ENCODE peak calls at places on chromosomes 11 and 22, in ten cellular contexts. G, Q, V, S, M, F, O, T, I and B are unnamed samples.

GRCh38 chr11:85663080-85663729 is 1.7 kb downstream of the CREBZF start:
- DNase-seq in F (no peak), V (no peak), T (no peak), Q (no peak), O (no peak), I (no peak), G (no peak), S (no peak), M (no peak), B (peak)

GRCh38 chr22:29442976-29443375 is 4.6 kb downstream of the RFPL1 start:
- DNase-seq in S (no peak), M (no peak), G (no peak), V (no peak), Q (no peak), F (no peak), I (no peak), O (no peak), T (no peak), B (no peak)

GRCh38 chr22:46079093-46079860 is 71.0 kb upstream of the PPARA start:
- DNase-seq in I (peak), T (peak), G (no peak), F (no peak), O (no peak), S (no peak), V (peak), Q (no peak), M (no peak), B (no peak)

GRCh38 chr11:10658621-10659338 is 34.8 kb downstream of the IRAG1 start:
- DNase-seq in M (no peak), I (no peak), V (no peak), T (no peak), S (no peak), Q (no peak), O (no peak), F (no peak), G (no peak), B (no peak)

GRCh38 chr22:39546889-39547586 is 14.5 kb upstream of the RPS19BP1 start:
- DNase-seq in F (no peak), Q (no peak), O (no peak), T (no peak), M (no peak), S (no peak), G (no peak), V (no peak), I (no peak), B (no peak)

GRCh38 chr11:44451706-44452105 is 113.8 kb upstream of the CD82 start:
- DNase-seq in G (no peak), Q (no peak), I (no peak), S (no peak), O (no peak), V (peak), M (no peak), T (no peak), F (no peak), B (no peak)

GRCh38 chr11:76269247-76269646 is 62.9 kb upstream of the WNT11 start:
- DNase-seq in I (peak), G (no peak), T (no peak), Q (no peak), M (no peak), V (no peak), F (no peak), O (no peak), S (no peak), B (no peak)

GRCh38 chr11:132352497-132352896 is 982.1 kb downstream of the NTM start:
- DNase-seq in G (no peak), M (no peak), F (no peak), I (no peak), V (no peak), T (no peak), Q (no peak), S (no peak), O (no peak), B (no peak)

GRCh38 chr22:17120711-17121234 is 387 bp downstream of the TMEM121B start:
- DNase-seq in G (no peak), V (no peak), I (no peak), F (no peak), S (no peak), M (no peak), Q (peak), T (no peak), O (peak), B (peak)

GRCh38 chr11:70278994-70279393 is 8.5 kb downstream of the PPFIA1 start:
- DNase-seq in Q (no peak), O (no peak), V (no peak), M (no peak), I (no peak), S (no peak), G (no peak), F (no peak), T (no peak), B (no peak)

GRCh38 chr11:69661413-69661715 is 13.8 kb downstream of the LTO1 start:
- DNase-seq in S (no peak), I (peak), Q (no peak), V (no peak), O (no peak), T (no peak), M (no peak), G (no peak), F (no peak), B (no peak)

GRCh38 chr11:12232819-12233601 is 122.6 kb downstream of the MICAL2 start:
- DNase-seq in F (no peak), G (no peak), M (peak), Q (no peak), T (no peak), O (no peak), V (no peak), S (no peak), I (no peak), B (no peak)

GRCh38 chr22:19501897-19502447 is 22.2 kb downstream of the CLDN5 start:
- DNase-seq in T (no peak), I (no peak), S (no peak), O (no peak), G (no peak), M (no peak), V (no peak), Q (no peak), F (no peak), B (no peak)

GRCh38 chr11:124946735-124947141 is 7.3 kb upstream of the CCDC15 start:
- DNase-seq in Q (no peak), S (no peak), O (no peak), G (no peak), I (no peak), M (peak), F (no peak), T (no peak), V (no peak), B (no peak)

GRCh38 chr11:65524747-65525658 is at the start of gene SCYL1:
- DNase-seq in T (no peak), I (peak), F (peak), G (peak), M (peak), S (peak), V (peak), O (peak), Q (peak), B (peak)

GRCh38 chr11:24064309-24064903 is 432.4 kb upstream of the LUZP2 start:
- DNase-seq in V (no peak), F (no peak), M (no peak), Q (no peak), O (no peak), G (no peak), T (no peak), I (no peak), S (no peak), B (no peak)

GRCh38 chr11:10351768-10352641 is 47.1 kb downstream of the ADM start:
- DNase-seq in T (no peak), F (peak), Q (peak), V (no peak), S (no peak), G (peak), M (no peak), O (peak), I (peak), B (no peak)

GRCh38 chr11:47056261-47056915 is 119.8 kb downstream of the CSTPP1 start:
- DNase-seq in S (no peak), I (no peak), T (no peak), M (no peak), Q (no peak), G (no peak), O (no peak), V (no peak), F (no peak), B (no peak)

GRCh38 chr11:28911829-28912228 is 803.6 kb downstream of the METTL15 start:
- DNase-seq in T (no peak), S (no peak), F (no peak), O (no peak), Q (no peak), M (no peak), V (no peak), G (no peak), I (no peak), B (no peak)

GRCh38 chr11:73235236-73235786 is 17.2 kb downstream of the P2RY2 start:
- DNase-seq in S (no peak), M (no peak), F (no peak), T (no peak), V (no peak), Q (no peak), G (no peak), I (no peak), O (no peak), B (no peak)

GRCh38 chr11:73237471-73238290 is 19.6 kb downstream of the P2RY2 start:
- DNase-seq in G (no peak), S (no peak), V (no peak), Q (no peak), T (no peak), M (no peak), O (no peak), F (no peak), I (no peak), B (no peak)

GRCh38 chr11:73239111-73239521 is 21.0 kb downstream of the P2RY2 start:
- DNase-seq in G (no peak), M (no peak), S (no peak), I (peak), Q (no peak), V (no peak), F (no peak), O (no peak), T (no peak), B (no peak)

GRCh38 chr11:73236205-73236765 is 18.2 kb downstream of the P2RY2 start:
- DNase-seq in Q (no peak), G (no peak), T (no peak), F (no peak), V (no peak), O (no peak), I (no peak), S (no peak), M (no peak), B (no peak)

DNA sequence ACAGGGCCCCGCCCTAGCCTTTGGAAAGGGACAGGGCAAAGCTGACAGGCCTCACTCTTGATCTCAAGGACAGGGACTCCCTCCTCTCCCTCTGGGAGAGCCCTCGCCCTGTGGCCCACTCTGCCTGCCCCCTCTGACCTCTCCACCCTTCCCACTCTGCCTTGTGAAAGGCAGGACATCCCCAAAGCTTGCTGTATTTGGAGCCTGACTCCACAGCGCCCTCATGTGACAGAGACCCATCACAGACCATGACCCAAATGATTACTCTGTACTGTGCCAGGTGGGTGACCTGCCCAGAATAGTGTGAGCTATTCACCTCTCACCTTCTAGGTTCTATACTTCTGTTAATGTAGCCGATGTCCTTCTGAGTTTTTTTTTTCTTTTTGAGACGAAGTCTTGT is 18.8 kb downstream of the P2RY2 start:
- DNase-seq in V (no peak), G (no peak), I (no peak), Q (peak), F (no peak), T (no peak), O (peak), S (no peak), M (peak), B (peak)
- TF ChIP-seq CTCF in V (no peak), G (peak), I (peak), Q (peak), F (peak), T (peak), O (peak), S (peak), M (peak), B (peak)

GRCh38 chr11:128777369-128778011 is 83.6 kb downstream of the FLI1 start:
- DNase-seq in V (peak), M (no peak), G (no peak), I (no peak), F (no peak), S (no peak), Q (no peak), T (no peak), O (no peak), B (no peak)

GRCh38 chr11:128775513-128775912 is 81.6 kb downstream of the FLI1 start:
- DNase-seq in O (no peak), F (no peak), M (no peak), S (no peak), G (no peak), I (no peak), V (no peak), T (no peak), Q (no peak), B (no peak)

GRCh38 chr11:128776088-128776433 is 82.2 kb downstream of the FLI1 start:
- DNase-seq in T (no peak), S (no peak), F (no peak), M (no peak), Q (no peak), I (no peak), O (no peak), V (no peak), G (no peak), B (no peak)

GRCh38 chr11:128774593-128774992 is 80.7 kb downstream of the FLI1 start:
- DNase-seq in F (no peak), O (no peak), M (no peak), I (no peak), Q (no peak), V (no peak), G (no peak), S (no peak), T (no peak), B (no peak)

DNA sequence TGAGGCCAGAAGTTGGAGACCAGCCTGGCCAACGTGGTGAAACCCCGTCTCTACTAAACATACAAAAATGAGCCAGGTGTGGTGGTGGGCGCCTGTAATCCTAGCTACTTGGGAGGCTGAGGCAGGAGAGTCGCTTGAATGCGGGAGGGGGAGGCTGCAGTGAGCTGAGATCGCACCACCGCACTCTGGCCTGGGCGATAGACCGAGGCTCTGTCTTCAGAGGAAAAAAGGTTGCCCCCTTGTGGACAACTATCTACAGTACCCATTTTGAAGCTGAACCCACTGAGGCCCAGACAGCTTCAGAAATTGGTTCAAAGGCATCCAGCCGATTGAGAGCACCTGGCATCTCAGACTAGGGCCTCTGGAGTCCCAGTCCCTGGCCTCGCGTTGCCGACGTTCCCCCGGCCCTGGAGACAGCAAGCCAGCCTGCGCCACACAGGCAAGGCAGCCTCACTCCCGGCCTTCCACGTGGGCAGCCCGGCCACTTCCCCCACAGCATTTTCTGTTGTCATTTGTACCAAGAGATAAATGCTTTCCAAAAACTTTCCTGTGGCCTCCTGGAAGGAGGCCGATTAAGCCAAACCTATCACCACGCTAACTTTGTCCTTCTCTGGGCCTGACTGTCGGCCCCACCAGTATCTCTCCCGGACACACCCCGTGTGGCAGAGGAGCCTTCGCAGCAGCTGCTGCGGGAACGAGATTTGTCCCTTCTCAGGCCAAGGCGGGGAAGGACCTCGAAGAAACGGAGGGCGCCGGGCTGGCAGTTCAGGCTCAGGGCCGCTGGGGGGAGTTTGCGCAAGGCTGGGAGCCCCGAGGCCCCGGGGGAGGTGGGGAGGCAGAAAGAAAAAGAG is 82.8 kb downstream of the FLI1 start:
- DNase-seq in F (peak), S (no peak), M (no peak), O (peak), G (peak), I (no peak), V (peak), T (no peak), Q (peak), B (peak)
- TF ChIP-seq CTCF in F (peak), S (peak), M (no peak), O (peak), G (peak), I (peak), V (no peak), T (peak), Q (peak), B (no peak)

GRCh38 chr11:67275606-67276409 is 9.5 kb downstream of the GRK2 start:
- DNase-seq in T (no peak), I (peak), G (no peak), M (no peak), V (no peak), O (no peak), S (no peak), Q (no peak), F (no peak), B (no peak)

GRCh38 chr11:67274768-67275605 is 8.7 kb downstream of the GRK2 start:
- DNase-seq in G (no peak), S (no peak), I (peak), Q (no peak), M (no peak), V (peak), O (no peak), F (peak), T (no peak), B (no peak)

GRCh38 chr11:67277231-67277961 is 11.1 kb downstream of the GRK2 start:
- DNase-seq in F (no peak), Q (peak), M (no peak), S (peak), V (peak), I (peak), O (peak), G (no peak), T (peak), B (peak)

GRCh38 chr11:67278135-67278938 is 10.8 kb upstream of the ANKRD13D start:
- DNase-seq in G (no peak), Q (no peak), F (no peak), O (no peak), S (no peak), V (no peak), T (no peak), M (no peak), I (peak), B (no peak)

GRCh38 chr11:67276821-67277230 is 10.6 kb downstream of the GRK2 start:
- DNase-seq in G (no peak), F (no peak), I (peak), Q (peak), O (no peak), S (no peak), M (no peak), T (no peak), V (no peak), B (no peak)
- TF ChIP-seq CTCF in G (no peak), F (no peak), I (no peak), Q (peak), O (no peak), S (no peak), M (peak), T (peak), V (no peak), B (peak)

DNA sequence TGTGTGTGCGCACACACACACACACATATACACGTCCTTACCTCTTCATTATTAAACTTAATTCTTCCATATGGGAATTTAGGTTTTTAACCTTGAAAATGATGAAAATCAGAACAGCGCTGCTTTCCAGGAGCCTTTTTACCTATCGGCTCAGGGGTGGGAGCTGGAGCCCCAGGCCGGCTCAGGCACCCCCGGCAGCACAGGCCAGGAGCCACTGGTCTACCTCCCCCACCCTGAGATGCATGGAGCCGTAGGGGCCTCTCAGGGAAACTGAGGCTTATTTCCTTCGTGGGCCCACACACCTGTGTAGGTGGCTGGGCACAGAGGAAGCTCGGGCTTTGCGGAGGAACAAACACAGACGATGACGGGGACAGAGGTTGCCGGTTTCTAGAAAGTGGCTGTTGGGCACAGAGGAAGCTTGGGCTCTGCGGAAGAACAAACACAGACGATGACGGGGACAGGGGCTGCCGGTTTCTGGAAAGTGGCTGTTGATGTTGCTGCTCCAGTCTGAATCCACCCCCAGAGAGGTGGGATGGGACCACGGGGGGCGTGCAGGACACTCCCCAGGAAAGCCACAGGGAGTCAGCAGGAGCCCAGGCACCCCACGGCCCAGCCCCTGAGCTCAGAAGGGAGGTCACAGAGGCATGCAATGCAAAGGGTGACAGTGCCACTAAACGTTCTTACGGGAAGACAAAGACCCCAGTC is 149.4 kb downstream of the BRD1 start:
- DNase-seq in T (peak), S (no peak), V (peak), F (no peak), I (no peak), M (no peak), G (no peak), Q (no peak), O (no peak), B (no peak)
- TF ChIP-seq CTCF in T (no peak), S (no peak), V (no peak), F (no peak), I (no peak), M (no peak), G (no peak), Q (no peak), O (no peak), B (no peak)

DNA sequence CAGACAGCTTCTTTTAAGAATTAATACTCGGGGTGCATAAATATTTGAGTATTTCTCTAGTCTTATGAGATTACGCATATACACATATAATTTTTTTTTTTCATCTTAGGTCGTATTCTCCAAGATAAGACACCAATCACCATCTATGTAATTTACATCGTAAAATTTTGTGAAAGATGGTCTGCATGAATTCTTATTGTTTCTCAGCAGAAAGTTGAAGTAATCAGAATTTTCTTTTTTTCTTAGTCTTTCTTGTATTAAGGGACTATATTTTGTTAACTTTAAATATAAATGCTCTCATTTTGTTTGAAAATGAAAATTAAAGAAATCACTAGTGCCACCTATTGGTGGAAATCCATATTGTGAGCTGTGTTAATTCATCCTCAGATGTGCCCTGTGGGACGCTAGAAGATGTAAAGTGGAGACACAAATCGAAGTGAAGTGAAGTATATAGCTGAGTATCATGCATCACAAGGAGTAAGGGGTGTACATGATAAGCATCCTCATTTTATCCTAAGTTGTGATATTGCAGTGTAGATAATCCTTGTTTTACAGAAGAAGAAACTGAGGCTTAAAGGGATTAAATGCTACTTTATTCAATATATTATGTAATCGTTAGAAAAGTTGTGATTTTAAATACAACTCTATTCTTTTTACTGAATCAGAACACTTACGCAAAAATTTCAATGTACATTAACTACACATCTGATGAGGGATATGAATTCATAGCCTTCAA is 2084.3 kb downstream of the LRRC4C start:
- DNase-seq in S (no peak), I (no peak), Q (peak), M (peak), O (peak), T (no peak), V (no peak), F (no peak), G (no peak), B (peak)
- TF ChIP-seq CTCF in S (peak), I (peak), Q (peak), M (peak), O (peak), T (peak), V (no peak), F (peak), G (peak), B (peak)